ENCODE peak calls at places on chromosomes 13 and 19, in eight cellular contexts. L is uterus, Q is adrenal gland, H is right cardiac atrium, V is psoas muscle, U is HAP-1, Y is Karpas-422, D is stomach. E is an unnamed sample. For H3K4me1 and H3K9me3, the result is how much of the 10 kb centered on the place peaks cover.

GRCh38 chr19:58300620-58301019 is 4.6 kb upstream of the ERVK3-1 start:
- DNase-seq in L (no peak), Q (no peak), H (no peak), V (no peak), U (no peak), Y (no peak), D (no peak), E (no peak)

GRCh38 chr19:18232540-18233223 is 6.4 kb upstream of the PDE4C start:
- DNase-seq in L (no peak), Q (no peak), H (no peak), V (no peak), U (no peak), Y (no peak), D (no peak), E (no peak)

GRCh38 chr19:57053401-57053800 is 66.4 kb upstream of the USP29 start:
- DNase-seq in L (no peak), Q (no peak), H (no peak), V (no peak), U (no peak), Y (no peak), D (no peak), E (no peak)

GRCh38 chr13:98921015-98921414 is 56.8 kb downstream of the DOCK9 start:
- DNase-seq in L (no peak), Q (no peak), H (no peak), V (no peak), U (no peak), Y (no peak), D (no peak), E (no peak)

GRCh38 chr13:109784590-109785140 is 1.7 kb downstream of the IRS2 start:
- DNase-seq in L (peak), Q (peak), H (peak), V (peak), U (no peak), Y (no peak), D (peak), E (peak)

GRCh38 chr19:28706693-28707092 is 506.3 kb downstream of the UQCRFS1 start:
- DNase-seq in L (no peak), Q (no peak), H (no peak), V (no peak), U (no peak), Y (no peak), D (no peak), E (no peak)

GRCh38 chr13:41700790-41701310 is 243.5 kb downstream of the RGCC start:
- DNase-seq in L (peak), Q (peak), H (no peak), V (no peak), U (no peak), Y (peak), D (no peak), E (peak)

GRCh38 chr19:19545128-19545591 is 7.1 kb downstream of the CILP2 start:
- DNase-seq in L (no peak), Q (no peak), H (no peak), V (no peak), U (no peak), Y (no peak), D (no peak), E (no peak)

GRCh38 chr19:55027472-55028337 is 10.4 kb downstream of the GP6 start:
- DNase-seq in L (no peak), Q (no peak), H (no peak), V (no peak), U (no peak), Y (peak), D (no peak), E (no peak)

GRCh38 chr13:106348032-106348431 is 187.4 kb downstream of the EFNB2 start:
- DNase-seq in L (no peak), Q (no peak), H (no peak), V (no peak), U (peak), Y (no peak), D (no peak), E (no peak)

GRCh38 chr13:110984798-110985197 is 69.9 kb upstream of the ANKRD10 start:
- DNase-seq in L (no peak), Q (no peak), H (no peak), V (no peak), U (no peak), Y (no peak), D (no peak), E (no peak)

GRCh38 chr13:76936736-76937135 is 11.6 kb upstream of the ACOD1 start:
- DNase-seq in L (no peak), Q (no peak), H (no peak), V (no peak), U (no peak), Y (no peak), D (no peak), E (no peak)

GRCh38 chr19:16585808-16586476 is 13.7 kb upstream of the SLC35E1 start:
- DNase-seq in L (no peak), Q (no peak), H (no peak), V (no peak), U (no peak), Y (peak), D (no peak), E (no peak)

GRCh38 chr13:43085545-43085944 is 62.2 kb downstream of the DNAJC15 start:
- DNase-seq in L (no peak), Q (no peak), H (no peak), V (no peak), U (no peak), Y (peak), D (no peak), E (no peak)

GRCh38 chr13:36530050-36530789 is 97.9 kb downstream of the CCNA1 start:
- DNase-seq in L (peak), Q (no peak), H (no peak), V (no peak), U (no peak), Y (no peak), D (no peak), E (no peak)

GRCh38 chr19:45469835-45470146 is 2.0 kb downstream of the FOSB start:
- DNase-seq in L (no peak), Q (no peak), H (no peak), V (no peak), U (peak), Y (peak), D (peak), E (no peak)

GRCh38 chr19:14686411-14686810 is 3.4 kb upstream of the ZNF333 start:
- DNase-seq in L (no peak), Q (no peak), H (no peak), V (no peak), U (peak), Y (peak), D (no peak), E (no peak)

GRCh38 chr19:1651061-1651547 is 1.3 kb downstream of the TCF3 start:
- DNase-seq in L (no peak), Q (no peak), H (no peak), V (no peak), U (peak), Y (peak), D (no peak), E (no peak)

GRCh38 chr19:19402656-19403372 is 2.7 kb upstream of the GATAD2A start:
- DNase-seq in L (no peak), Q (no peak), H (no peak), V (no peak), U (no peak), Y (no peak), D (no peak), E (no peak)

GRCh38 chr19:38004505-38005223 is 97.7 kb downstream of the SIPA1L3 start:
- DNase-seq in L (peak), Q (peak), H (peak), V (peak), U (peak), Y (peak), D (peak), E (peak)

GRCh38 chr13:36345438-36346221 is 564 bp downstream of the SPART start:
- DNase-seq in L (peak), Q (peak), H (peak), V (peak), U (peak), Y (no peak), D (peak), E (peak)

GRCh38 chr13:106286811-106287210 is 248.7 kb downstream of the EFNB2 start:
- DNase-seq in L (no peak), Q (no peak), H (no peak), V (no peak), U (no peak), Y (no peak), D (no peak), E (no peak)

GRCh38 chr13:39105110-39105509 is 66.9 kb downstream of the NHLRC3 start:
- DNase-seq in L (no peak), Q (no peak), H (no peak), V (no peak), U (peak), Y (peak), D (no peak), E (no peak)

GRCh38 chr13:44685641-44686040 is 109.5 kb upstream of the TSC22D1 start:
- DNase-seq in L (no peak), Q (no peak), H (no peak), V (no peak), U (no peak), Y (peak), D (no peak), E (no peak)

GRCh38 chr13:33328691-33329090 is 43.1 kb upstream of the STARD13 start:
- DNase-seq in L (no peak), Q (no peak), H (no peak), V (no peak), U (peak), Y (no peak), D (no peak), E (no peak)

GRCh38 chr13:66585669-66586203 is 644.4 kb downstream of the PCDH9 start:
- DNase-seq in L (no peak), Q (no peak), H (no peak), V (no peak), U (no peak), Y (no peak), D (no peak), E (no peak)

GRCh38 chr13:48398450-48399095 is 14.3 kb downstream of the LPAR6 start:
- DNase-seq in L (no peak), Q (no peak), H (no peak), V (no peak), U (no peak), Y (no peak), D (no peak), E (no peak)
- H3K4me1 ChIP-seq in L (under half), Q (under half), H (under half), V (under half), U (under half), Y (half or more), D (under half), E (under half)

GRCh38 chr19:44260695-44261446 is 1.2 kb downstream of the ZNF233 start:
- DNase-seq in L (no peak), Q (no peak), H (no peak), V (no peak), U (no peak), Y (no peak), D (no peak), E (no peak)
- H3K9me3 ChIP-seq in L (under half), Q (under half), H (under half), V (half or more), U (under half), Y (under half), D (half or more), E (under half)

GRCh38 chr19:2783781-2784145 is 690 bp upstream of the SGTA start:
- DNase-seq in L (no peak), Q (no peak), H (no peak), V (no peak), U (no peak), Y (no peak), D (no peak), E (no peak)
- H3K4me3 ChIP-seq in L (peak), Q (no peak), H (no peak), V (peak), U (no peak), Y (peak), D (peak), E (no peak)

DNA sequence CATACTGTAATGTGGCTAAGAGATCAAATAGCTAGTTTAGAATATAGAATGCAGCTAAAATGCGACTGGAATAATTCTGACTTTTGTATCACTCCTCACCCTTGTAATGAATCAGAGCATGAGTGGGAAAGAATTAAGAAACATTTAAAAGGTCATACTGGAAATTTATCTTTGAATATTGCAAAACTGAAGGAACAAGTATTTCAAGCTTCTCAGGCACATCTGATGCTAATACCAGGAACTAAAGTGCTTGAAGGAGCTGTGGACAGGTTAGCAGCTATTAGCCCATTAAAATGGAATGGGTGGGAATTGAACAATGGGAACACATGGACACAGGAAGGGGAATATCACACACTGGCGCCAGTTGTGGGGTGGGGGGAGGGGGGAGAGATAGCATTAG is 144.2 kb upstream of the ZNF91 start:
- DNase-seq in L (no peak), Q (no peak), H (no peak), V (no peak), U (no peak), Y (no peak), D (no peak), E (no peak)
- H3K4me1 ChIP-seq in L (under half), Q (under half), H (under half), V (under half), U (under half), Y (under half), D (under half), E (under half)

DNA sequence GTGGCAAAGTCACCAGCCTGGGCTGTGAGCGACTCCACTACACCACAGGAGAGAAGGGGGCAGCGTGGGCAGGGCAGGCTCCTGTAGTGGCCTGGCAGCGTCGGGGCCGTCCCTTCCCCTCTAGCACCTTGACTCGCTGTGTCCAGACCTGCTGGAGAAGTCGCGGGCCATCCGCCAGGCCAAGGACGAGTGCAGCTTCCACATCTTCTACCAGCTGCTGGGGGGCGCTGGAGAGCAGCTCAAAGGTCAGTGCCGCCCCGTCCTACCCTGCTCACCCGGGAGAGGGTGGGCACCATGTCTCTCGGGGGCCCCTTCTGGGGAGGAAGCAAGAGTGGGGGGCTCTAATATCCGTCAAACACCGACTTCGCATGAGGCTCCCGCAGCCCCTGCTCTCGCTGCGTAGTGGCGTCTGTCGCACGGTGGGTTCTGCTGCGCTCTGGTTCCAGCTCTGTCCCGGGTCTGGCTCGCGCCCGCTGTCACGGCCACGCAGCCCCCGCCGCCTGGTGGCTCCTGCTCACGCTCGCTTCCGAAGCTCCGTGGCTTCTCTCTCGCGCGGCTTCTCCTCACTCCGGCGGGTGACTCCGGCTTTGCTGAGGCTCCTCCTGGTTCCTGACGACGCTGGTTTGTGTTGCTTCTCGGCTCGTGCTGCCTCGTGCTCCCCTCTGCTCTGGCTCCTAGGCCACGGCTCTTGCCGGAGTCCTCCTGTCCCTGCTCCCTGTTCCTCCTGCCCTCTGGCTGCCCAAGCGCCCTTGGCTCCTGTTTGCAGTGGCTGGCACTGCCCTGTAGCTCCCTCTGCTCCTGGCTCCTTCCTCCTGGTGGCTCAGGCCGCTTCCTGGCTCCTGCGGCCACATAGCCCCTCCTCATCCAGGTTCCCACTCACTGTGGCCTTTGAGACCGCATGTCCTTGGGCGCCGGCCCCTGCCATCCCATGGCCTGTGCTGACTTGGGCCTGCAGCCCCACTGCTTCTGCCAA is 27.2 kb downstream of the MYH14 start:
- DNase-seq in L (no peak), Q (no peak), H (no peak), V (no peak), U (no peak), Y (no peak), D (no peak), E (no peak)
- H3K9me3 ChIP-seq in L (under half), Q (under half), H (under half), V (under half), U (under half), Y (under half), D (under half), E (under half)

E was measured in body of pancreas.